ENCODE peak calls at places on chromosomes 13 and 19, in four cellular contexts. One of them, this sample, is unnamed.

GRCh38 chr13:110509971-110510786 is 51.3 kb downstream of the RAB20 start:
- DNase-seq in K562: peak
- DNase-seq in H1: no peak
- DNase-seq in HepG2: no peak
- DNase-seq in this sample: no peak

GRCh38 chr13:32316030-32316344 is 679 bp downstream of the BRCA2 start:
- DNase-seq in K562: no peak
- DNase-seq in HepG2: no peak
- DNase-seq in H1: no peak
- DNase-seq in this sample: no peak

GRCh38 chr19:55494172-55494761 is 6.0 kb downstream of the SSC5D start:
- DNase-seq in H1: no peak
- DNase-seq in K562: peak
- DNase-seq in HepG2: no peak
- DNase-seq in this sample: no peak

GRCh38 chr13:36154567-36155231 is 23.5 kb upstream of the DCLK1 start:
- DNase-seq in HepG2: no peak
- DNase-seq in H1: no peak
- DNase-seq in K562: no peak
- DNase-seq in this sample: no peak

GRCh38 chr19:15062036-15062435 is 12.8 kb downstream of the CASP14 start:
- DNase-seq in H1: no peak
- DNase-seq in K562: no peak
- DNase-seq in HepG2: no peak
- DNase-seq in this sample: no peak

GRCh38 chr19:39546599-39546998 is 6.6 kb upstream of the EID2 start:
- DNase-seq in K562: no peak
- DNase-seq in H1: no peak
- DNase-seq in HepG2: no peak
- DNase-seq in this sample: no peak

GRCh38 chr13:55792544-55793178 is 1348.1 kb upstream of the PRR20A start:
- DNase-seq in H1: no peak
- DNase-seq in HepG2: no peak
- DNase-seq in K562: no peak
- DNase-seq in this sample: no peak

GRCh38 chr19:28239270-28239669 is 973.7 kb downstream of the UQCRFS1 start:
- DNase-seq in HepG2: no peak
- DNase-seq in H1: peak
- DNase-seq in K562: peak
- DNase-seq in this sample: no peak

GRCh38 chr13:78241278-78241919 is 322.8 kb upstream of the EDNRB start:
- DNase-seq in HepG2: peak
- DNase-seq in K562: peak
- DNase-seq in H1: peak
- DNase-seq in this sample: no peak

GRCh38 chr19:38718747-38719543 is 25.3 kb downstream of the CAPN12 start:
- DNase-seq in H1: no peak
- DNase-seq in HepG2: no peak
- DNase-seq in K562: peak
- DNase-seq in this sample: no peak

GRCh38 chr19:10749435-10750384 is 31.8 kb downstream of the DNM2 start:
- DNase-seq in H1: no peak
- DNase-seq in HepG2: peak
- DNase-seq in K562: no peak
- DNase-seq in this sample: no peak

GRCh38 chr19:18377026-18377425 is 8.9 kb upstream of the GDF15 start:
- DNase-seq in H1: no peak
- DNase-seq in HepG2: no peak
- DNase-seq in K562: no peak
- DNase-seq in this sample: no peak

GRCh38 chr13:97307882-97308624 is 85.9 kb downstream of the MBNL2 start:
- DNase-seq in K562: no peak
- DNase-seq in HepG2: peak
- DNase-seq in H1: no peak
- DNase-seq in this sample: peak

DNA sequence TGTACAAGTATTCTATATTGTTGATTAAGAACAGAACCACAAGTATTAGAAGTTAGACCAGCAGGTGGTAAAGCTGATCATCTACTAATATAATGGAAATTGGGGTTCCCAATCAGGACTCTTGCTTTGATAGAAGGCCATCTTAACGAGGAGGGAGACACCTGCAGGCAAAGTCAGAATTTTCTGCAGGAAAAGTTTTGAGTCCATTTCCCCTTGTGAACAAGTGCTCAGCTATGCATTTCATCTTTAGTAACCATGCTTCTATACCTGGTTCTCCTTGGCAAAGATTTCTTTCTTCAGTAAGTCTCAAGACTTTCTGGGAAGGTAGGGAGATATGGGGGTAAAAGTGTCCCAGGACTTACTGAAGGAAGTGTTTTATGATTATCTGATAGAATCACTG is 36.1 kb upstream of the USPL1 start:
- DNase-seq in H1: no peak
- DNase-seq in K562: peak
- DNase-seq in HepG2: peak
- DNase-seq in this sample: peak
- TF ChIP-seq CEBPB in H1: no peak
- TF ChIP-seq CEBPB in K562: no peak
- TF ChIP-seq CEBPB in HepG2: no peak
- TF ChIP-seq CEBPB in this sample: no peak

DNA sequence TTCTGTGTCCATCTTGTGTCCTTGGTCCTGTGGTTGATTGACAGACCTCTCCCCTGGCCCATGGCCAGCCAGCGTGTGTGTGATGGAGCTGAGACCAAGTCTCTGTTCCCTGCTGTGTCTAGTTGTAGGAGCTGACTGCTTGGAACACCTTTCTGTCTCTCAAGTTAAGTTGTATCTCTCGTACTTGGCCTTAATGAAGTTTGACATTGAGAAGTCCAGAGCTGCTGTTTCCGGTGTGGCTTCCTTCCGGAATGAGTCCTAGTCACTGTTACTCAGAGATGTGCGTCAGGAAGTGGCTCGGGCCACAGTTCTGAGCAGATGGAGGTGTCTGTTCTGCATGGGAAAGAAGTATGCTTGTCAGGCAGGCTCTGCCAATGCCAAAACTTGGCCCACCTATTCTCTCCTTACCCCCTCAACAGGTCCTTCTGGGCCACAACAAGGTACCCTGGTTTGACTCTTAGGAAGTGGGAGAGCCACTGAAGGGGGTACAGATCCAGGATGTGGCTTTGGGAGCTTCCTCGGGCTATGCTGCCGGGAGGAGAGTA is 54.3 kb downstream of the GATAD2A start:
- DNase-seq in K562: no peak
- DNase-seq in H1: no peak
- DNase-seq in HepG2: no peak
- DNase-seq in this sample: no peak
- TF ChIP-seq POLR2AphosphoS5 in K562: no peak
- TF ChIP-seq POLR2AphosphoS5 in H1: no peak
- TF ChIP-seq POLR2AphosphoS5 in HepG2: no peak
- TF ChIP-seq POLR2AphosphoS5 in this sample: no peak

GRCh38 chr13:42551611-42552010 is 22.3 kb upstream of the TNFSF11 start:
- DNase-seq in H1: no peak
- DNase-seq in HepG2: no peak
- DNase-seq in K562: no peak
- DNase-seq in this sample: no peak

GRCh38 chr13:42548731-42549554 is 25.0 kb upstream of the TNFSF11 start:
- DNase-seq in H1: no peak
- DNase-seq in K562: peak
- DNase-seq in HepG2: no peak
- DNase-seq in this sample: no peak

GRCh38 chr13:42559057-42559456 is 14.9 kb upstream of the TNFSF11 start:
- DNase-seq in K562: no peak
- DNase-seq in HepG2: no peak
- DNase-seq in H1: no peak
- DNase-seq in this sample: no peak

GRCh38 chr13:42549555-42549941 is 24.4 kb upstream of the TNFSF11 start:
- DNase-seq in HepG2: no peak
- DNase-seq in K562: no peak
- DNase-seq in H1: no peak
- DNase-seq in this sample: no peak

DNA sequence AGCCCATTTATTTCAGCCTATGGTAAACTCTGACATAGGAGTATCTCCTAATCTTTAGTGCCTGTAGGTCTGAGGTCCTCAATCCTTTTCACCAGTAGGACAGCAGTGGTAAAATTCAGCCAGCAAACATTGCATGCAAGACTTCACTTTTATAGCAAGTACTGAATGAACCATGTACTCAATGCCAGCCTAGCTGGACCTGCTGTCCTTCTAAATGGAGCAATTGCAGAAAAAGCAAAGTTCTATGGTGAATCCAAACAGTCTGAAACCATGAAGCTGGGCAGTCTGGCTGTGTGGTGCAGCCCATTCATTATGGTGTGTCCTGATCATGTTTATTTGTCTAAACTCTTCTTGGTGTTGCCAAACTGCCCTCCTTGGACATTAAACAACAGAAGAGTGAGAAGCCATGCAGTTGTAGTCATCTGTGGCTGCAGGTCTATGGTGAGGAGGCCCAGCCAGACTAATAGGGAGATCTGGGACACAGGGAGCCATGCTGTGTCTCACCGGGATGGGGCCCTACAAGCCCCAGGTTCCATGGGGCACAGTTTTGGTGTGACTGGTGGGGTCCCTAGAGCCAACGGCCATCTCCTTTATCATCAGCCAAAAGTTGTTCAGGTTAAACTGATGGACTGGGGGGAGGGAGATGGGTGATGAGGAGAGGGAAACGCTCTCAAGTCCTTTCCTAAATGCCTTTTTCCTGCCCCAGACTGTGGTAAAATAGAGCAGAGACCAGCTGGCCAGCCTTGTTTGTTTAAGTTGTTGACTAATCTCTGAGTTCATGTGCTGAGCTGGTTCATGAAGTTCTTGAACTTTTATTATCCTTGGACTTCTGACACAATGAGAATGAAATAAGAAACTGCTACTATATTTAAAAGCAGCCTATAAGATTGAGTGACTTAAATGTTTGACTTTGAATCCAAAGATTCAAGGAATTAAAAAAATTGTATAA is 20.6 kb upstream of the TNFSF11 start:
- DNase-seq in H1: no peak
- DNase-seq in HepG2: no peak
- DNase-seq in K562: no peak
- DNase-seq in this sample: no peak
- TF ChIP-seq CEBPB in H1: no peak
- TF ChIP-seq CEBPB in HepG2: no peak
- TF ChIP-seq CEBPB in K562: no peak
- TF ChIP-seq CEBPB in this sample: no peak

GRCh38 chr19:11931513-11931912 is 6.6 kb downstream of the ZNF700 start:
- DNase-seq in H1: no peak
- DNase-seq in K562: no peak
- DNase-seq in HepG2: no peak
- DNase-seq in this sample: no peak
- TF ChIP-seq POLR2AphosphoS5 in H1: no peak
- TF ChIP-seq POLR2AphosphoS5 in K562: no peak
- TF ChIP-seq POLR2AphosphoS5 in HepG2: no peak
- TF ChIP-seq POLR2AphosphoS5 in this sample: no peak

DNA sequence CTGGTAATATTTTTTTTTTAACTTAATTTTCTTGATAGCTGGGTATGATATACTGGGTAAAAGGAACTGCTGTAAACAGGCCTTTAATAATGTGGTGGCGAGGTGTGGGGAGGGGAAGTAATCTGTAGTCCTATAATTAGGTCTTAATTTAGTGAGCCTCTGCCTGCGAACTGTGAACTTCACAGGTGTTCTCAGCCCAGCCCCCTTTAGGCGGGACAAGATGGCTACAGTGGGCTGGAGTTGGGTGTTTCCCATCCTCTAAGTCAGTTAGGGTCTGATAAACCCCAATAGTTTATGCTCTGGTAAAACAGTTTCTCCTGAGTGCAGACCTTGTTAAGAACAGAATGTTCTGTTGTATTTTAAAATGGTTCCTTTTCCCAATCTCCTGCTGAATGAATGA is 97.6 kb upstream of the SERP2 start:
- DNase-seq in HepG2: no peak
- DNase-seq in H1: no peak
- DNase-seq in K562: no peak
- DNase-seq in this sample: no peak
- TF ChIP-seq CEBPB in HepG2: no peak
- TF ChIP-seq CEBPB in H1: no peak
- TF ChIP-seq CEBPB in K562: no peak
- TF ChIP-seq CEBPB in this sample: no peak

GRCh38 chr13:27370305-27370853 is 54.0 kb upstream of the GTF3A start:
- DNase-seq in H1: no peak
- DNase-seq in K562: no peak
- DNase-seq in HepG2: no peak
- DNase-seq in this sample: no peak

GRCh38 chr13:27374650-27375049 is 49.8 kb upstream of the GTF3A start:
- DNase-seq in H1: no peak
- DNase-seq in HepG2: peak
- DNase-seq in K562: peak
- DNase-seq in this sample: peak

GRCh38 chr13:27371932-27372331 is 52.5 kb upstream of the GTF3A start:
- DNase-seq in K562: no peak
- DNase-seq in H1: no peak
- DNase-seq in HepG2: no peak
- DNase-seq in this sample: no peak

GRCh38 chr13:27374126-27374613 is 50.2 kb upstream of the GTF3A start:
- DNase-seq in K562: no peak
- DNase-seq in HepG2: no peak
- DNase-seq in H1: no peak
- DNase-seq in this sample: no peak

DNA sequence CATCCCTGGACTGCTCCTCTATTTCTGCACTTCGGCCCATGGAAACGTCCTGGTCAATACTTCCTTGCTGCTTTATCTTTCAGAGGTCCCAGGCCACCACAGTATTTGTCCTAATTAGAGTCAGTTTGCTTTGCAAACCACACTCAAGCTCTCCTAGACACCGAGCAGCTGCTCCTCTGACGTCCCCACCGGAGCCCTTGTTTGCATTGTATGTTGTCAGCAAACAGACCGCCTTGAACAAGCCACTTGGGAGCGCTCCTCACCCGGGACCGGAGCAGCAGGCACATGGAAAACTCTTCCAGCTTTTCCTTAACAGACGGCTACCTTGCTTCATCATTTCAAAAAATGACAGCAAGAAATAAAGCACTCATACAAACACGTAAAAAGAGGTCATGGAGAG is 51.5 kb upstream of the GTF3A start:
- DNase-seq in HepG2: peak
- DNase-seq in K562: no peak
- DNase-seq in H1: no peak
- DNase-seq in this sample: no peak
- TF ChIP-seq POLR2AphosphoS5 in HepG2: no peak
- TF ChIP-seq POLR2AphosphoS5 in K562: no peak
- TF ChIP-seq POLR2AphosphoS5 in H1: no peak
- TF ChIP-seq POLR2AphosphoS5 in this sample: no peak

GRCh38 chr19:4831351-4832340 is at the start of gene TICAM1:
- DNase-seq in HepG2: no peak
- DNase-seq in K562: peak
- DNase-seq in H1: no peak
- DNase-seq in this sample: no peak

GRCh38 chr19:4832776-4833175 is 1.3 kb upstream of the TICAM1 start:
- DNase-seq in K562: no peak
- DNase-seq in H1: no peak
- DNase-seq in HepG2: no peak
- DNase-seq in this sample: no peak

GRCh38 chr19:4830332-4830731 is 1.2 kb downstream of the TICAM1 start:
- DNase-seq in K562: no peak
- DNase-seq in H1: no peak
- DNase-seq in HepG2: no peak
- DNase-seq in this sample: no peak

GRCh38 chr19:4830768-4831265 is 695 bp downstream of the TICAM1 start:
- DNase-seq in HepG2: no peak
- DNase-seq in K562: no peak
- DNase-seq in H1: no peak
- DNase-seq in this sample: no peak

GRCh38 chr19:4829001-4829712 is 2.4 kb downstream of the TICAM1 start:
- DNase-seq in H1: no peak
- DNase-seq in K562: no peak
- DNase-seq in HepG2: peak
- DNase-seq in this sample: no peak
- TF ChIP-seq CEBPB in H1: no peak
- TF ChIP-seq CEBPB in K562: no peak
- TF ChIP-seq CEBPB in HepG2: no peak
- TF ChIP-seq CEBPB in this sample: no peak